ENCODE peak calls at places on chromosomes 11 and 22, in four cellular contexts. K, M, O and U are unnamed samples.

GRCh38 chr11:113705871-113706654 is at the start of gene TMPRSS5:
- DNase-seq in K (no peak), M (no peak), O (no peak), U (no peak)

GRCh38 chr11:68012843-68013610 is 2.9 kb downstream of the ALDH3B1 start:
- DNase-seq in K (peak), M (peak), O (peak), U (peak)

GRCh38 chr22:22364207-22364606 is 119.6 kb downstream of the VPREB1 start:
- DNase-seq in K (no peak), M (no peak), O (no peak), U (no peak)

GRCh38 chr11:31802990-31803812 is 7.9 kb downstream of the PAX6 start:
- DNase-seq in K (no peak), M (no peak), O (no peak), U (no peak)

GRCh38 chr11:66850235-66850587 is 6.7 kb upstream of the LRFN4 start:
- DNase-seq in K (no peak), M (no peak), O (no peak), U (no peak)

GRCh38 chr11:46381836-46382643 is 571 bp downstream of the MDK start:
- DNase-seq in K (no peak), M (no peak), O (no peak), U (no peak)

GRCh38 chr22:17477401-17477833 is 85.9 kb upstream of the SLC25A18 start:
- DNase-seq in K (no peak), M (no peak), O (no peak), U (no peak)

GRCh38 chr22:27876684-27877083 is 42.4 kb downstream of the PITPNB start:
- DNase-seq in K (no peak), M (no peak), O (peak), U (no peak)

GRCh38 chr22:19166421-19166820 is 12.1 kb downstream of the SLC25A1 start:
- DNase-seq in K (no peak), M (no peak), O (no peak), U (no peak)

GRCh38 chr11:114321621-114322257 is 25.5 kb downstream of the NNMT start:
- DNase-seq in K (peak), M (no peak), O (peak), U (peak)

GRCh38 chr11:77127674-77127968 is 425 bp upstream of the MYO7A start:
- DNase-seq in K (no peak), M (no peak), O (no peak), U (no peak)
- H3K4me3 ChIP-seq in K (peak), M (peak), O (peak), U (peak)

DNA sequence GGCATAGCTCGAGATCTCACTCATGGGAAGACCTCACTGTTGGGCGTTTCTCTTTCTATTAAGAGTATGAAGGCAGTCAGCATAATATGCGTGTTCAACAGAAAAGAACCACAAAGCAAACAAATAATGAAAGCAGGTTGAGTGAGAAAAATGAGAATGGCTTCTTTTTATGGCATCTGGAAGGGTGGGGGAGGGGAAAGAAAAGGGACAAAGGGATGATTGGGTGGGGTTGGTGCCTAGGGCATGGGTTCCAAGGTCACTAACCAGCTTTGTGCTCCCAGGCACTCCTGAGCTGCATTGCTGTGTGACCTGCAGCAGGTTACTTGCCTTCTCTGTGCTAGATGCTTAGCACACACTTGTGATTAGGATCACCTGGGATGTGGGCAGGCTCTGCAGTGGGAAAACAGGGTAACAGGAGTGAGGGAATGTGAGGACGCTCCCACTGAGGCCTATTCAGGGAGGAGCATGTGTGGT is 74.6 kb downstream of the KIAA1671 start:
- DNase-seq in K (no peak), M (no peak), O (no peak), U (no peak)
- TF ChIP-seq CTCF in K (no peak), M (no peak), O (no peak), U (no peak)

DNA sequence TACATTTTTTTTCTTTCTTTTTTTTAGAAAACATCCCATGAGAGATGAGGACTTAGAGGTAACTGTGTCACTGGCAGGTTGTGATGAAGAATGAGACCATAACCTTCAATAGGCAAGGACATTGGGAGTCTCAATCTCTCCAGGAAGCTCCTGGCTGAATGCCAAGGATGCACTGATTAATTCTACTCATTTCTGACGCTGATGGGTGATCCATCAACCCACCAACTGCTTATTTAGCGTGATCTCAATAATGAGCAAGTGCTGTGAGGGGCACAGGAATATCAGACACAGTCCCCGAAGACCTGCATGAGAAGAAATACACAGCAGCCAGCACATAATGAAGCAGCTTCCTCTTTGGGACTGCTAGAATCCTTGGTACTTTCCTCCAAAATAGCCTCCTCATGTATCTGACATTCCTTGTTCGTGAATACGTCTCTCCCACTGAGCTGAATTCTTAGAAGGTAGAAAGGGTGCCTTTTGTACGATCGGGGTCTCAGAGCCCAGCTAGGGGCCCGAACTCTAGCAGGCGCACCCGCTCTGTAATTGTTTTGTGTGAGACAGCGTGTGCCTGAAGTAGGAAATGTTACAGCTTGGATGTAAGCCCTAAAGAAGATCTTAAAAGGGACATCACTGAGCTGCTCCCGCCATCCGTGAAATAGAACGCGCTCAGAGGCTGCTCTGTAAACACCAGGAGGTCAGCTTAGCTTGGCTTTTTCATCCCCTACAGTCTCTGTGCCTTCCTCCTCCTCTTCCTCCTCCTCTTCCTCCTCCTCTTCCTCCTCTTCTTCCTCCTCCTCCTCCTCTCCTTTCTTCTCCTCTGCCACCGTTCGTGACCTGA is 7.2 kb downstream of the CLMP start:
- DNase-seq in K (no peak), M (no peak), O (no peak), U (no peak)
- H3K4me3 ChIP-seq in K (no peak), M (peak), O (peak), U (peak)

DNA sequence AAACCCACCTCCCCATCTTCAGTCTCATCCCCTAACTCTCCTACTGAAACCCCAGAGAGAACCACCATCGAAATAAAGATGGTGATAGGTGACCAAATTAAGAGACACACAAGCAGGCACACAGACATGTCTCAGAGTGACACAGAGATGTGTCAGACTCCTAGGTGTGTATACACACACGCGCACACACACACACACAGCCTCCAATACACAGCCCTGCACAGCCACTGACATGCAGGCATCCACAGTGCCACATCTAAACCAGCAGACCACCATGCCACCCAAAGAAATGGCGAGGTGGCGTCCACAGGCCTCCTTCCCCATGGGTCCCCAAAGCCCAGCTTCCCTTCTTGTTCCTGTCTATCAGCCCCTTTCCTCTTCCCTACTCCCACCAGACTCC is 27.4 kb downstream of the NRXN2 start:
- DNase-seq in K (no peak), M (no peak), O (no peak), U (no peak)
- TF ChIP-seq CTCF in K (no peak), M (no peak), O (no peak), U (no peak)

GRCh38 chr11:35523351-35523768 is 2.1 kb downstream of the PAMR1 start:
- DNase-seq in K (no peak), M (no peak), O (peak), U (no peak)
- H3K4me3 ChIP-seq in K (no peak), M (no peak), O (peak), U (peak)